ENCODE peak calls at places on chromosomes 7 and 10, in four cellular contexts. D, Z, W and S are unnamed samples.

GRCh38 chr10:3735175-3735574 is 49.8 kb downstream of the KLF6 start:
- ATAC-seq in D (no peak), Z (no peak), W (peak), S (no peak)

GRCh38 chr10:105239311-105240215 is 598.5 kb downstream of the SORCS3 start:
- ATAC-seq in D (no peak), Z (no peak), W (peak), S (no peak)

GRCh38 chr10:31822616-31823318 is 105.9 kb downstream of the ARHGAP12 start:
- ATAC-seq in D (no peak), Z (no peak), W (peak), S (no peak)

GRCh38 chr7:80018941-80019808 is 115.5 kb upstream of the GNAI1 start:
- ATAC-seq in D (peak), Z (peak), W (peak), S (no peak)

GRCh38 chr10:96417432-96417831 is 58.6 kb upstream of the OPALIN start:
- ATAC-seq in D (no peak), Z (no peak), W (no peak), S (no peak)

GRCh38 chr7:86914468-86915054 is 144.9 kb downstream of the ELAPOR2 start:
- ATAC-seq in D (no peak), Z (no peak), W (no peak), S (no peak)

GRCh38 chr7:135078051-135078450 is 69.8 kb upstream of the TMEM140 start:
- ATAC-seq in D (no peak), Z (no peak), W (no peak), S (no peak)

GRCh38 chr10:61283489-61284221 is 169.5 kb downstream of the TMEM26 start:
- ATAC-seq in D (no peak), Z (no peak), W (no peak), S (peak)

GRCh38 chr7:92685146-92686042 is 95.2 kb upstream of the FAM133B start:
- ATAC-seq in D (peak), Z (peak), W (no peak), S (no peak)

GRCh38 chr7:50264908-50265307 is 39.6 kb upstream of the IKZF1 start:
- ATAC-seq in D (peak), Z (peak), W (no peak), S (no peak)